ENCODE peak calls at places on chromosomes 2 and 18, in seven cellular contexts. N is AG04450; H is foreskin fibroblast; W is endodermal cell; R is NCI-H1092; T is CD4-positive, alpha-beta T cell; G is ureter. M is an unnamed sample.
A peak's percentile ranks its signal among the peaks of the same experiment; 100 is the strongest.

GRCh38 chr2:175605599-175605988 is 396.5 kb downstream of the LNPK start:
- DNase-seq in N (no peak), H (no peak), W (no peak), R (no peak), T (no peak), G (no peak), M (no peak)

GRCh38 chr2:86194751-86195054 is 559 bp downstream of the IMMT start:
- DNase-seq in N (no peak), H (no peak), W (peak; percentile 98), R (no peak), T (no peak), G (no peak), M (no peak)

GRCh38 chr2:137229834-137230233 is 464.5 kb downstream of the THSD7B start:
- DNase-seq in N (no peak), H (no peak), W (no peak), R (no peak), T (no peak), G (no peak), M (no peak)

GRCh38 chr2:150487537-150488429 is at the start of gene RND3:
- DNase-seq in N (peak; percentile 99), H (peak; percentile 98), W (peak; percentile 98), R (peak; percentile 94), T (no peak), G (peak; percentile 98), M (peak; percentile 84)

GRCh38 chr2:239300871-239301742 is 99.7 kb downstream of the HDAC4 start:
- DNase-seq in N (no peak), H (no peak), W (peak; percentile 44), R (no peak), T (no peak), G (no peak), M (no peak)

GRCh38 chr2:45168731-45169338 is 159.6 kb upstream of the SIX2 start:
- DNase-seq in N (no peak), H (no peak), W (peak; percentile 60), R (peak; percentile 23), T (no peak), G (no peak), M (peak; percentile 7)

GRCh38 chr2:126849054-126849453 is 49.6 kb upstream of the TEX51 start:
- DNase-seq in N (no peak), H (no peak), W (no peak), R (no peak), T (no peak), G (no peak), M (no peak)

GRCh38 chr2:18626958-18627650 is 37.7 kb upstream of the NT5C1B start:
- DNase-seq in N (no peak), H (peak; percentile 30), W (no peak), R (no peak), T (no peak), G (no peak), M (no peak)

GRCh38 chr2:159209341-159210306 is 76.9 kb downstream of the WDSUB1 start:
- DNase-seq in N (no peak), H (no peak), W (peak; percentile 32), R (no peak), T (peak; percentile 49), G (peak; percentile 60), M (no peak)

GRCh38 chr2:141911485-141912066 is 219.2 kb downstream of the LRP1B start:
- DNase-seq in N (no peak), H (no peak), W (peak; percentile 83), R (peak; percentile 34), T (no peak), G (no peak), M (peak; percentile 3)

GRCh38 chr2:165778653-165779451 is 15.2 kb downstream of the GALNT3 start:
- DNase-seq in N (no peak), H (no peak), W (peak; percentile 69), R (no peak), T (no peak), G (no peak), M (no peak)

GRCh38 chr2:192394605-192395004 is 199.9 kb upstream of the TMEFF2 start:
- DNase-seq in N (no peak), H (no peak), W (no peak), R (no peak), T (no peak), G (no peak), M (no peak)

GRCh38 chr2:128381001-128381938 is 62.6 kb upstream of the HS6ST1 start:
- DNase-seq in N (no peak), H (no peak), W (peak; percentile 78), R (peak; percentile 44), T (no peak), G (no peak), M (peak; percentile 8)

GRCh38 chr2:19686439-19686838 is 215.3 kb downstream of the TTC32 start:
- DNase-seq in N (no peak), H (no peak), W (peak; percentile 30), R (no peak), T (no peak), G (no peak), M (no peak)

GRCh38 chr2:3498783-3499394 is 20.4 kb downstream of the ADI1 start:
- DNase-seq in N (no peak), H (no peak), W (no peak), R (no peak), T (no peak), G (no peak), M (no peak)

GRCh38 chr2:42706836-42707235 is 57.1 kb downstream of the OXER1 start:
- DNase-seq in N (no peak), H (no peak), W (peak; percentile 71), R (no peak), T (no peak), G (no peak), M (no peak)

GRCh38 chr2:171793691-171794678 is 100.1 kb downstream of the SLC25A12 start:
- DNase-seq in N (no peak), H (no peak), W (peak; percentile 62), R (no peak), T (no peak), G (no peak), M (no peak)

GRCh38 chr2:20334645-20335203 is 15.9 kb downstream of the PUM2 start:
- DNase-seq in N (no peak), H (no peak), W (no peak), R (no peak), T (no peak), G (no peak), M (no peak)

GRCh38 chr2:231483398-231484329 is 19.4 kb upstream of the NCL start:
- DNase-seq in N (no peak), H (no peak), W (peak; percentile 58), R (no peak), T (peak; percentile 13), G (no peak), M (no peak)

GRCh38 chr2:236663267-236663666 is 93.6 kb downstream of the ACKR3 start:
- DNase-seq in N (no peak), H (no peak), W (no peak), R (no peak), T (no peak), G (peak; percentile 75), M (no peak)

GRCh38 chr2:121375621-121376159 is 90.7 kb upstream of the TFCP2L1 start:
- DNase-seq in N (no peak), H (no peak), W (no peak), R (no peak), T (no peak), G (no peak), M (no peak)

GRCh38 chr2:42196403-42197267 is 27.5 kb downstream of the EML4 start:
- DNase-seq in N (no peak), H (no peak), W (peak; percentile 82), R (no peak), T (peak; percentile 35), G (no peak), M (no peak)

GRCh38 chr18:79465392-79465991 is 69.8 kb downstream of the NFATC1 start:
- DNase-seq in N (no peak), H (no peak), W (peak; percentile 81), R (no peak), T (no peak), G (peak; percentile 60), M (no peak)

GRCh38 chr2:3633089-3633981 is 24.7 kb upstream of the ALLC start:
- DNase-seq in N (peak; percentile 78), H (peak; percentile 52), W (peak; percentile 26), R (no peak), T (no peak), G (peak; percentile 68), M (peak; percentile 53)

GRCh38 chr2:98569197-98569793 is 39.0 kb downstream of the COA5 start:
- DNase-seq in N (no peak), H (no peak), W (peak; percentile 93), R (no peak), T (peak; percentile 63), G (no peak), M (no peak)

GRCh38 chr2:220445429-220446105 is 818.1 kb downstream of the SLC4A3 start:
- DNase-seq in N (no peak), H (peak; percentile 14), W (no peak), R (no peak), T (no peak), G (no peak), M (no peak)

GRCh38 chr2:241804326-241805276 is 4.4 kb upstream of the NEU4 start:
- DNase-seq in N (no peak), H (no peak), W (peak; percentile 76), R (no peak), T (no peak), G (peak; percentile 43), M (no peak)

GRCh38 chr2:70140978-70141753 is 49.7 kb downstream of the C2orf42 start:
- DNase-seq in N (no peak), H (no peak), W (peak; percentile 95), R (peak; percentile 2), T (peak; percentile 37), G (peak; percentile 85), M (no peak)

GRCh38 chr2:27262379-27263286 is at the start of gene SLC30A3:
- DNase-seq in N (no peak), H (peak; percentile 31), W (peak; percentile 79), R (no peak), T (peak; percentile 64), G (no peak), M (no peak)

GRCh38 chr2:119769645-119770044 is 9.9 kb downstream of the PTPN4 start:
- DNase-seq in N (no peak), H (no peak), W (no peak), R (no peak), T (no peak), G (no peak), M (no peak)

GRCh38 chr2:3483227-3483985 is 35.9 kb downstream of the ADI1 start:
- DNase-seq in N (peak; percentile 89), H (peak; percentile 81), W (peak; percentile 93), R (no peak), T (no peak), G (peak; percentile 75), M (peak; percentile 19)

GRCh38 chr2:39631715-39632114 is 34.0 kb upstream of the TMEM178A start:
- DNase-seq in N (peak; percentile 68), H (peak; percentile 94), W (no peak), R (no peak), T (no peak), G (no peak), M (no peak)

GRCh38 chr2:10387033-10387432 is 61.1 kb downstream of the ODC1 start:
- DNase-seq in N (no peak), H (no peak), W (no peak), R (no peak), T (no peak), G (no peak), M (no peak)

GRCh38 chr2:142827170-142827569 is 50.3 kb upstream of the KYNU start:
- DNase-seq in N (no peak), H (no peak), W (no peak), R (no peak), T (no peak), G (no peak), M (no peak)

GRCh38 chr2:72887032-72887835 is at the start of gene SPR:
- DNase-seq in N (no peak), H (peak; percentile 62), W (peak; percentile 90), R (peak; percentile 53), T (peak; percentile 38), G (peak; percentile 73), M (peak; percentile 1)

GRCh38 chr2:240249423-240250149 is 109.1 kb upstream of the OTOS start:
- DNase-seq in N (no peak), H (no peak), W (peak; percentile 52), R (no peak), T (no peak), G (peak; percentile 44), M (no peak)

GRCh38 chr2:208183937-208184336 is 5.9 kb downstream of the C2orf80 start:
- DNase-seq in N (no peak), H (no peak), W (peak; percentile 75), R (no peak), T (no peak), G (no peak), M (no peak)

GRCh38 chr2:226799976-226800940 is 638 bp upstream of the IRS1 start:
- DNase-seq in N (no peak), H (no peak), W (peak; percentile 73), R (no peak), T (no peak), G (peak; percentile 61), M (no peak)

M was measured in NCI-H187.